ENCODE peak calls at places on chromosomes 6 and 20, in four cellular contexts. Q, I, D and P are unnamed samples.

GRCh38 chr6:77401231-77401630 is 62.1 kb downstream of the HTR1B start:
- DNase-seq in Q (no peak), I (no peak), D (no peak), P (no peak)

GRCh38 chr6:160791981-160792418 is 90.0 kb downstream of the PLG start:
- DNase-seq in Q (no peak), I (no peak), D (no peak), P (no peak)

GRCh38 chr6:81977488-81977887 is 225.0 kb upstream of the TENT5A start:
- DNase-seq in Q (no peak), I (no peak), D (no peak), P (no peak)

GRCh38 chr6:133286765-133287164 is 45.6 kb downstream of the EYA4 start:
- DNase-seq in Q (no peak), I (no peak), D (no peak), P (no peak)

GRCh38 chr6:66200390-66200789 is 493.4 kb upstream of the EYS start:
- DNase-seq in Q (no peak), I (no peak), D (no peak), P (no peak)

GRCh38 chr6:144347933-144348332 is 62.8 kb downstream of the UTRN start:
- DNase-seq in Q (no peak), I (no peak), D (no peak), P (no peak)

GRCh38 chr6:27495386-27496135 is 22.7 kb upstream of the ZNF184 start:
- DNase-seq in Q (peak; percentile 68), I (peak; percentile 64), D (peak; percentile 45), P (no peak)

GRCh38 chr6:106066984-106067383 is 19.2 kb upstream of the PRDM1 start:
- DNase-seq in Q (no peak), I (no peak), D (no peak), P (no peak)

GRCh38 chr20:49187330-49188100 is 619 bp downstream of the STAU1 start:
- DNase-seq in Q (no peak), I (no peak), D (peak; percentile 13), P (peak; percentile 41)

DNA sequence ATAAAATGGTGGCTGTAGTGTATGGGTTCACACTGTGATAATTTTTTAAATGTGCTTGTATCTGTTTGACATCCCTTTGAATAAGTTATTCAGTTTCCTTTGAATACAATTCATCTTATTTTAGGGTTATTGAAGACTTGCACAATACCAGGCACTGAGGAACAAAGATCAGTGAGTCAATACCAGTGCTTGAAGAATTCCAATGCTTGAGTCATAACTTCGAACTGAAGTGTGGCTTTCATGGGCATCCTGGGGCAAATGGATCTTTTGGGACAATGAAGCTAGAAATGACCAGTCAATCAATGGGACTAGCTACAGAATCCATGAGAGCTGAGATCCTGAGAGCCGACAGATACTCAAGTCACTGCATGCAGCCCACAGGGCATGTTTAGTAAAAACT is 349.9 kb upstream of the FLRT3 start:
- DNase-seq in Q (no peak), I (no peak), D (no peak), P (no peak)
- TF ChIP-seq SPI1 in Q (no peak), I (no peak), D (no peak), P (no peak)

GRCh38 chr20:9458075-9458818 is 56.1 kb upstream of the LAMP5 start:
- DNase-seq in Q (no peak), I (peak; percentile 34), D (peak; percentile 2), P (no peak)
- TF ChIP-seq SPI1 in Q (no peak), I (no peak), D (no peak), P (no peak)

DNA sequence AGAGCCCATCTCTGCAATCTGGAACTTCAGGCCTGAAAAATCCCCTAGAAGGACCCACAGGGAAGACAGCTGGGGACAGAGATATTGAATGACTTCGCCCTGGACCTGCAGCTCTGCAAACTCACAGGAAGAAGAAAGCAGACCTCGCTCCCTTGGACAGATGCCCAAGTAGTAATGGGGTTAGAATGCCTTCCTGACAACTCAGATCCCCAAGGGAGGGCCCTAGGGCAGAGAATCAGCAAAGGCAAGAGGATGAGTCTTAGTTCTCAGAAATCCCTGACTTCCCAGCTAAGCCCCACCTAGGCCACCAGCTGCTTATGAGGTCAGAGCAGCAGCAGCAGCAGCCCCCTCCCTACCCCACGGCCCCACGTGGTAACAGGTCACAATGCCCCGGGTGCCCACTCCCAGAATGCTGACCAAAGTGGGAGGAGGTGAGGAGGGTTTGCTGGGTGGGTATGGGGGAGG is at the start of gene C20orf141:
- DNase-seq in Q (no peak), I (no peak), D (no peak), P (no peak)
- TF ChIP-seq SPI1 in Q (no peak), I (no peak), D (no peak), P (no peak)

DNA sequence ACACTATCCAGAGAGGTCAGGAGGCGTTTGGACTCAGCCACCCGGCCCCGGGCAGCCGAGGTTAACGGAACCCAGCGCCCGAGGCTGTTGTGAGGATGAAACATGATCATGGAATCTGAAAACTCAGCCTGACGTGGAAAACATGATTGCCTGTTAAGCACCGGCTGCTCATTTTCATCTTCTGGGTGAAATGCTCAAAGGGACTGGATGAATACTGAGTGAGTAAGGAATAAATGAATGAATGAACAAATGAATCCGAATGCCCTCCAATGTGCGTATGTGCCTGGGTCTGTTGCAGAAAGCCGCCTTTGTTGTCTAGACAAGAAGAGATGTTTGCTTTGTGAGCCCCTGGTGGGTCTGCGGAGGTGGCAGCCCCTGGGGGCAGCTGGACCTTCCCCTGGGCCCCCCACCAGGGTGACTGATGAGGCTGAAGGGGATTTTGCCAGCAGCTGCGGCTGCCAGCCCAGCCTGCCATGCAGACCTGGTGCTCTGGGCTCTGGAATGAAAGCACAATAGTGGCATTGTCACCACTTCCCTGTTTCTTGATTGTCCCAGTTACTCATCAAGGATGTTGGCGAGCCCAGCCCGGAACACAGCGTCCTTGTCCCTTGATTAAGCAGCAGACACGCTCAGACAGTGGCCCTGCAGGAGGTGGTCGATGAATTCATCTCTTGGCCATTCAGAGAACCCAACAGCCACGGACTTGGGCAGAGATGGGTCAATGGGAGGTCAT is 211.1 kb downstream of the ANKRD60 start:
- DNase-seq in Q (no peak), I (no peak), D (no peak), P (no peak)
- TF ChIP-seq SPI1 in Q (no peak), I (no peak), D (no peak), P (no peak)

GRCh38 chr20:23680151-23680550 is 8.7 kb downstream of the CST4 start:
- DNase-seq in Q (no peak), I (no peak), D (peak; percentile 42), P (no peak)
- TF ChIP-seq SPI1 in Q (no peak), I (no peak), D (peak; percentile 69), P (no peak)

GRCh38 chr6:146355521-146356100 is 188.0 kb upstream of the RAB32 start:
- DNase-seq in Q (no peak), I (no peak), D (no peak), P (no peak)

GRCh38 chr6:146357578-146358340 is 185.9 kb upstream of the RAB32 start:
- DNase-seq in Q (no peak), I (peak; percentile 13), D (no peak), P (no peak)

GRCh38 chr6:146361367-146361924 is 182.2 kb upstream of the RAB32 start:
- DNase-seq in Q (no peak), I (no peak), D (no peak), P (no peak)

GRCh38 chr6:146359123-146359522 is 184.5 kb upstream of the RAB32 start:
- DNase-seq in Q (no peak), I (no peak), D (no peak), P (no peak)

GRCh38 chr6:146358341-146359046 is 185.1 kb upstream of the RAB32 start:
- DNase-seq in Q (no peak), I (no peak), D (no peak), P (no peak)
- TF ChIP-seq SPI1 in Q (no peak), I (no peak), D (no peak), P (no peak)

DNA sequence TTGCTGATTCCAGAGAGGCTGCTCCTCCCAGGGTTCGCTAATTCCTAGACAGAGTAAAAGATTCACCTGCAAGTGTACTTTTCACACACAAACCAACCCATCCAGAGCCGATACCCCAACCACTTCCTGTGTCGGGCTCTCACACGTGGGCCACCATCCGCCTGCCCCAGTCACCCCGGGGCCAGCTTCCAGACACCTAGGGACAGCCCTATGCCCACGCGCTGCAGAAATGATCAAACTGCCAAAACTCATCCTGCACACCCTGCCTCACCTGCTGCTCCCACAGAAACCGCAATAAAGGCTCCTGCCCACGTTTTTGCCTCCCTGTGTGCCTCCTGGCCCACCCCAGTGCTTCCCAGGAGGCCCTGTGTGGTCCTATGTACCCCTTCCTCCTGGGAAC is 59.5 kb downstream of the PSMG4 start:
- DNase-seq in Q (no peak), I (no peak), D (no peak), P (peak; percentile 32)
- TF ChIP-seq SPI1 in Q (no peak), I (no peak), D (no peak), P (no peak)